ENCODE peak calls at places on chromosomes 1 and 21, in seven cellular contexts. One of them, this sample, is unnamed.

GRCh38 chr1:8858888-8859706 is 19.4 kb downstream of the ENO1 start:
- DNase-seq in iPS-NIHi11: peak; percentile 55
- DNase-seq in kidney: no peak
- DNase-seq in HT1080: peak; percentile 56
- DNase-seq in activated naive CD4-positive, alpha-beta T cell treated with anti-CD3 and anti-CD28 coated beads for 36 hours: peak; percentile 78
- DNase-seq in transverse colon: no peak
- DNase-seq in ovary: no peak
- DNase-seq in this sample: no peak

GRCh38 chr1:202852163-202852904 is 36.6 kb downstream of the RABIF start:
- DNase-seq in iPS-NIHi11: peak; percentile 83
- DNase-seq in kidney: no peak
- DNase-seq in HT1080: peak; percentile 64
- DNase-seq in activated naive CD4-positive, alpha-beta T cell treated with anti-CD3 and anti-CD28 coated beads for 36 hours: peak; percentile 69
- DNase-seq in transverse colon: peak; percentile 35
- DNase-seq in ovary: no peak
- DNase-seq in this sample: peak; percentile 90

GRCh38 chr1:21626921-21627339 is 42.2 kb downstream of the RAP1GAP start:
- DNase-seq in iPS-NIHi11: no peak
- DNase-seq in kidney: no peak
- DNase-seq in HT1080: peak; percentile 14
- DNase-seq in activated naive CD4-positive, alpha-beta T cell treated with anti-CD3 and anti-CD28 coated beads for 36 hours: no peak
- DNase-seq in transverse colon: no peak
- DNase-seq in ovary: no peak
- DNase-seq in this sample: peak; percentile 86

GRCh38 chr1:107091418-107091817 is 34.9 kb downstream of the PRMT6 start:
- DNase-seq in iPS-NIHi11: no peak
- DNase-seq in kidney: no peak
- DNase-seq in HT1080: no peak
- DNase-seq in activated naive CD4-positive, alpha-beta T cell treated with anti-CD3 and anti-CD28 coated beads for 36 hours: no peak
- DNase-seq in transverse colon: no peak
- DNase-seq in ovary: no peak
- DNase-seq in this sample: no peak

GRCh38 chr1:164772635-164773034 is 213.7 kb downstream of the PBX1 start:
- DNase-seq in iPS-NIHi11: peak; percentile 47
- DNase-seq in kidney: no peak
- DNase-seq in HT1080: peak; percentile 80
- DNase-seq in activated naive CD4-positive, alpha-beta T cell treated with anti-CD3 and anti-CD28 coated beads for 36 hours: peak; percentile 16
- DNase-seq in transverse colon: peak; percentile 65
- DNase-seq in ovary: no peak
- DNase-seq in this sample: peak; percentile 99

GRCh38 chr21:25836396-25836795 is 101.6 kb downstream of the GABPA start:
- DNase-seq in iPS-NIHi11: no peak
- DNase-seq in kidney: no peak
- DNase-seq in HT1080: no peak
- DNase-seq in activated naive CD4-positive, alpha-beta T cell treated with anti-CD3 and anti-CD28 coated beads for 36 hours: no peak
- DNase-seq in transverse colon: no peak
- DNase-seq in ovary: no peak
- DNase-seq in this sample: no peak

GRCh38 chr1:99018313-99018712 is 13.7 kb upstream of the PLPPR5 start:
- DNase-seq in iPS-NIHi11: no peak
- DNase-seq in kidney: no peak
- DNase-seq in HT1080: no peak
- DNase-seq in activated naive CD4-positive, alpha-beta T cell treated with anti-CD3 and anti-CD28 coated beads for 36 hours: no peak
- DNase-seq in transverse colon: no peak
- DNase-seq in ovary: no peak
- DNase-seq in this sample: peak; percentile 90

GRCh38 chr21:46135782-46136181 is 19.6 kb downstream of the FTCD start:
- DNase-seq in iPS-NIHi11: no peak
- DNase-seq in kidney: no peak
- DNase-seq in HT1080: no peak
- DNase-seq in activated naive CD4-positive, alpha-beta T cell treated with anti-CD3 and anti-CD28 coated beads for 36 hours: no peak
- DNase-seq in transverse colon: no peak
- DNase-seq in ovary: no peak
- DNase-seq in this sample: no peak

GRCh38 chr1:184743062-184743756 is 11.4 kb downstream of the EDEM3 start:
- DNase-seq in iPS-NIHi11: no peak
- DNase-seq in kidney: no peak
- DNase-seq in HT1080: no peak
- DNase-seq in activated naive CD4-positive, alpha-beta T cell treated with anti-CD3 and anti-CD28 coated beads for 36 hours: peak; percentile 18
- DNase-seq in transverse colon: no peak
- DNase-seq in ovary: no peak
- DNase-seq in this sample: no peak

GRCh38 chr1:12454406-12455391 is 163.3 kb downstream of the DHRS3 start:
- DNase-seq in iPS-NIHi11: no peak
- DNase-seq in kidney: peak; percentile 87
- DNase-seq in HT1080: peak; percentile 49
- DNase-seq in activated naive CD4-positive, alpha-beta T cell treated with anti-CD3 and anti-CD28 coated beads for 36 hours: no peak
- DNase-seq in transverse colon: no peak
- DNase-seq in ovary: no peak
- DNase-seq in this sample: peak; percentile 49

GRCh38 chr1:5010656-5011055 is 356.2 kb downstream of the AJAP1 start:
- DNase-seq in iPS-NIHi11: no peak
- DNase-seq in kidney: no peak
- DNase-seq in HT1080: no peak
- DNase-seq in activated naive CD4-positive, alpha-beta T cell treated with anti-CD3 and anti-CD28 coated beads for 36 hours: no peak
- DNase-seq in transverse colon: no peak
- DNase-seq in ovary: no peak
- DNase-seq in this sample: no peak

GRCh38 chr21:36756527-36756926 is 57.6 kb downstream of the SIM2 start:
- DNase-seq in iPS-NIHi11: no peak
- DNase-seq in kidney: no peak
- DNase-seq in HT1080: no peak
- DNase-seq in activated naive CD4-positive, alpha-beta T cell treated with anti-CD3 and anti-CD28 coated beads for 36 hours: no peak
- DNase-seq in transverse colon: no peak
- DNase-seq in ovary: no peak
- DNase-seq in this sample: peak; percentile 69

GRCh38 chr1:235632538-235633219 is 16.9 kb downstream of the GNG4 start:
- DNase-seq in iPS-NIHi11: no peak
- DNase-seq in kidney: no peak
- DNase-seq in HT1080: peak; percentile 45
- DNase-seq in activated naive CD4-positive, alpha-beta T cell treated with anti-CD3 and anti-CD28 coated beads for 36 hours: no peak
- DNase-seq in transverse colon: no peak
- DNase-seq in ovary: no peak
- DNase-seq in this sample: no peak

GRCh38 chr1:36763771-36764170 is 270.5 kb downstream of the GRIK3 start:
- DNase-seq in iPS-NIHi11: no peak
- DNase-seq in kidney: no peak
- DNase-seq in HT1080: peak; percentile 33
- DNase-seq in activated naive CD4-positive, alpha-beta T cell treated with anti-CD3 and anti-CD28 coated beads for 36 hours: no peak
- DNase-seq in transverse colon: no peak
- DNase-seq in ovary: no peak
- DNase-seq in this sample: peak; percentile 39

GRCh38 chr1:60130703-60131102 is 57.1 kb upstream of the C1orf87 start:
- DNase-seq in iPS-NIHi11: no peak
- DNase-seq in kidney: no peak
- DNase-seq in HT1080: peak; percentile 18
- DNase-seq in activated naive CD4-positive, alpha-beta T cell treated with anti-CD3 and anti-CD28 coated beads for 36 hours: no peak
- DNase-seq in transverse colon: no peak
- DNase-seq in ovary: no peak
- DNase-seq in this sample: no peak

GRCh38 chr1:230176871-230177411 is 109.9 kb downstream of the GALNT2 start:
- DNase-seq in iPS-NIHi11: no peak
- DNase-seq in kidney: no peak
- DNase-seq in HT1080: no peak
- DNase-seq in activated naive CD4-positive, alpha-beta T cell treated with anti-CD3 and anti-CD28 coated beads for 36 hours: peak; percentile 35
- DNase-seq in transverse colon: peak; percentile 39
- DNase-seq in ovary: peak; percentile 79
- DNase-seq in this sample: peak; percentile 43

GRCh38 chr1:212987702-212988322 is 27.9 kb downstream of the ANGEL2 start:
- DNase-seq in iPS-NIHi11: no peak
- DNase-seq in kidney: no peak
- DNase-seq in HT1080: peak; percentile 44
- DNase-seq in activated naive CD4-positive, alpha-beta T cell treated with anti-CD3 and anti-CD28 coated beads for 36 hours: no peak
- DNase-seq in transverse colon: no peak
- DNase-seq in ovary: no peak
- DNase-seq in this sample: no peak

GRCh38 chr1:244815600-244816099 is 19.8 kb upstream of the COX20 start:
- DNase-seq in iPS-NIHi11: no peak
- DNase-seq in kidney: no peak
- DNase-seq in HT1080: no peak
- DNase-seq in activated naive CD4-positive, alpha-beta T cell treated with anti-CD3 and anti-CD28 coated beads for 36 hours: no peak
- DNase-seq in transverse colon: no peak
- DNase-seq in ovary: no peak
- DNase-seq in this sample: no peak

GRCh38 chr1:163361123-163361934 is 39.6 kb downstream of the NUF2 start:
- DNase-seq in iPS-NIHi11: peak; percentile 49
- DNase-seq in kidney: no peak
- DNase-seq in HT1080: no peak
- DNase-seq in activated naive CD4-positive, alpha-beta T cell treated with anti-CD3 and anti-CD28 coated beads for 36 hours: peak; percentile 25
- DNase-seq in transverse colon: no peak
- DNase-seq in ovary: no peak
- DNase-seq in this sample: no peak

GRCh38 chr1:185559684-185560310 is 174.4 kb upstream of the HMCN1 start:
- DNase-seq in iPS-NIHi11: peak; percentile 86
- DNase-seq in kidney: no peak
- DNase-seq in HT1080: peak; percentile 68
- DNase-seq in activated naive CD4-positive, alpha-beta T cell treated with anti-CD3 and anti-CD28 coated beads for 36 hours: peak; percentile 58
- DNase-seq in transverse colon: peak; percentile 57
- DNase-seq in ovary: no peak
- DNase-seq in this sample: peak; percentile 88

GRCh38 chr21:44742418-44743153 is 31.2 kb upstream of the TSPEAR start:
- DNase-seq in iPS-NIHi11: no peak
- DNase-seq in kidney: no peak
- DNase-seq in HT1080: peak; percentile 22
- DNase-seq in activated naive CD4-positive, alpha-beta T cell treated with anti-CD3 and anti-CD28 coated beads for 36 hours: peak; percentile 18
- DNase-seq in transverse colon: no peak
- DNase-seq in ovary: no peak
- DNase-seq in this sample: no peak

GRCh38 chr1:15952317-15953258 is 23.3 kb downstream of the ZBTB17 start:
- DNase-seq in iPS-NIHi11: no peak
- DNase-seq in kidney: peak; percentile 69
- DNase-seq in HT1080: peak; percentile 99
- DNase-seq in activated naive CD4-positive, alpha-beta T cell treated with anti-CD3 and anti-CD28 coated beads for 36 hours: peak; percentile 59
- DNase-seq in transverse colon: no peak
- DNase-seq in ovary: no peak
- DNase-seq in this sample: no peak

GRCh38 chr21:41845310-41846032 is 33.7 kb downstream of the PRDM15 start:
- DNase-seq in iPS-NIHi11: no peak
- DNase-seq in kidney: no peak
- DNase-seq in HT1080: no peak
- DNase-seq in activated naive CD4-positive, alpha-beta T cell treated with anti-CD3 and anti-CD28 coated beads for 36 hours: no peak
- DNase-seq in transverse colon: no peak
- DNase-seq in ovary: no peak
- DNase-seq in this sample: no peak

GRCh38 chr1:185215911-185216310 is 58.9 kb downstream of the SWT1 start:
- DNase-seq in iPS-NIHi11: no peak
- DNase-seq in kidney: no peak
- DNase-seq in HT1080: no peak
- DNase-seq in activated naive CD4-positive, alpha-beta T cell treated with anti-CD3 and anti-CD28 coated beads for 36 hours: no peak
- DNase-seq in transverse colon: no peak
- DNase-seq in ovary: no peak
- DNase-seq in this sample: no peak

GRCh38 chr1:22383526-22384291 is 67.9 kb upstream of the ZBTB40 start:
- DNase-seq in iPS-NIHi11: peak; percentile 75
- DNase-seq in kidney: no peak
- DNase-seq in HT1080: no peak
- DNase-seq in activated naive CD4-positive, alpha-beta T cell treated with anti-CD3 and anti-CD28 coated beads for 36 hours: no peak
- DNase-seq in transverse colon: no peak
- DNase-seq in ovary: no peak
- DNase-seq in this sample: peak; percentile 72

GRCh38 chr1:50913954-50914353 is 46.1 kb downstream of the FAF1 start:
- DNase-seq in iPS-NIHi11: no peak
- DNase-seq in kidney: no peak
- DNase-seq in HT1080: no peak
- DNase-seq in activated naive CD4-positive, alpha-beta T cell treated with anti-CD3 and anti-CD28 coated beads for 36 hours: no peak
- DNase-seq in transverse colon: no peak
- DNase-seq in ovary: no peak
- DNase-seq in this sample: no peak

GRCh38 chr1:198929961-198930599 is 291.2 kb downstream of the PTPRC start:
- DNase-seq in iPS-NIHi11: no peak
- DNase-seq in kidney: no peak
- DNase-seq in HT1080: no peak
- DNase-seq in activated naive CD4-positive, alpha-beta T cell treated with anti-CD3 and anti-CD28 coated beads for 36 hours: no peak
- DNase-seq in transverse colon: no peak
- DNase-seq in ovary: no peak
- DNase-seq in this sample: no peak

GRCh38 chr1:65063025-65063424 is 85.0 kb upstream of the AK4 start:
- DNase-seq in iPS-NIHi11: no peak
- DNase-seq in kidney: no peak
- DNase-seq in HT1080: no peak
- DNase-seq in activated naive CD4-positive, alpha-beta T cell treated with anti-CD3 and anti-CD28 coated beads for 36 hours: no peak
- DNase-seq in transverse colon: no peak
- DNase-seq in ovary: no peak
- DNase-seq in this sample: no peak

GRCh38 chr1:40848530-40849189 is 13.5 kb downstream of the CITED4 start:
- DNase-seq in iPS-NIHi11: peak; percentile 78
- DNase-seq in kidney: no peak
- DNase-seq in HT1080: peak; percentile 70
- DNase-seq in activated naive CD4-positive, alpha-beta T cell treated with anti-CD3 and anti-CD28 coated beads for 36 hours: peak; percentile 40
- DNase-seq in transverse colon: peak; percentile 74
- DNase-seq in ovary: peak; percentile 58
- DNase-seq in this sample: peak; percentile 89

GRCh38 chr21:45320261-45320990 is 32.7 kb upstream of the POFUT2 start:
- DNase-seq in iPS-NIHi11: peak; percentile 19
- DNase-seq in kidney: peak; percentile 83
- DNase-seq in HT1080: no peak
- DNase-seq in activated naive CD4-positive, alpha-beta T cell treated with anti-CD3 and anti-CD28 coated beads for 36 hours: no peak
- DNase-seq in transverse colon: no peak
- DNase-seq in ovary: peak; percentile 50
- DNase-seq in this sample: no peak

GRCh38 chr1:236868625-236869467 is 73.8 kb downstream of the MTR start:
- DNase-seq in iPS-NIHi11: peak; percentile 84
- DNase-seq in kidney: no peak
- DNase-seq in HT1080: peak; percentile 52
- DNase-seq in activated naive CD4-positive, alpha-beta T cell treated with anti-CD3 and anti-CD28 coated beads for 36 hours: peak; percentile 61
- DNase-seq in transverse colon: peak; percentile 33
- DNase-seq in ovary: no peak
- DNase-seq in this sample: peak; percentile 70

GRCh38 chr1:244011251-244011650 is 39.8 kb upstream of the ZBTB18 start:
- DNase-seq in iPS-NIHi11: no peak
- DNase-seq in kidney: no peak
- DNase-seq in HT1080: no peak
- DNase-seq in activated naive CD4-positive, alpha-beta T cell treated with anti-CD3 and anti-CD28 coated beads for 36 hours: no peak
- DNase-seq in transverse colon: no peak
- DNase-seq in ovary: no peak
- DNase-seq in this sample: peak; percentile 7

GRCh38 chr1:180632326-180633088 is 685 bp downstream of the XPR1 start:
- DNase-seq in iPS-NIHi11: peak; percentile 77
- DNase-seq in kidney: peak; percentile 90
- DNase-seq in HT1080: peak; percentile 19
- DNase-seq in activated naive CD4-positive, alpha-beta T cell treated with anti-CD3 and anti-CD28 coated beads for 36 hours: peak; percentile 65
- DNase-seq in transverse colon: peak; percentile 74
- DNase-seq in ovary: peak; percentile 73
- DNase-seq in this sample: peak; percentile 81

GRCh38 chr1:17744666-17745563 is 10.2 kb upstream of the ACTL8 start:
- DNase-seq in iPS-NIHi11: no peak
- DNase-seq in kidney: no peak
- DNase-seq in HT1080: no peak
- DNase-seq in activated naive CD4-positive, alpha-beta T cell treated with anti-CD3 and anti-CD28 coated beads for 36 hours: no peak
- DNase-seq in transverse colon: no peak
- DNase-seq in ovary: no peak
- DNase-seq in this sample: no peak

GRCh38 chr1:33228935-33229487 is 27.3 kb upstream of the ZNF362 start:
- DNase-seq in iPS-NIHi11: no peak
- DNase-seq in kidney: no peak
- DNase-seq in HT1080: no peak
- DNase-seq in activated naive CD4-positive, alpha-beta T cell treated with anti-CD3 and anti-CD28 coated beads for 36 hours: no peak
- DNase-seq in transverse colon: no peak
- DNase-seq in ovary: no peak
- DNase-seq in this sample: no peak

This sample was measured in islet precursor cell.